ENCODE peak calls at places on chromosomes 13 and 19, in seven cellular contexts. J, E, Z, V, W, L and X are unnamed samples.

GRCh38 chr19:48308695-48309586 is 16.4 kb upstream of the EMP3 start:
- DNase-seq in L (no peak), V (no peak), W (peak; percentile 36), Z (no peak), E (no peak), J (no peak), X (no peak)

GRCh38 chr19:49150106-49150943 is 4.9 kb downstream of the HRC start:
- DNase-seq in J (peak; percentile 83), V (peak; percentile 91), L (peak; percentile 68), W (peak; percentile 67), E (no peak), Z (peak; percentile 65), X (peak; percentile 76)

GRCh38 chr19:1070576-1070930 is 3.6 kb downstream of the ARHGAP45 start:
- DNase-seq in Z (no peak), J (no peak), W (no peak), E (no peak), V (no peak), L (no peak), X (no peak)

GRCh38 chr19:1250374-1251232 is 2.2 kb downstream of the MIDN start:
- DNase-seq in J (peak; percentile 77), L (no peak), V (peak; percentile 73), W (no peak), E (no peak), Z (peak; percentile 60), X (no peak)

GRCh38 chr19:32469796-32470195 is 64.2 kb downstream of the DPY19L3 start:
- DNase-seq in V (no peak), E (peak; percentile 15), W (peak; percentile 29), L (peak; percentile 50), J (no peak), Z (peak; percentile 50), X (no peak)

GRCh38 chr13:65260938-65261880 is 1968.9 kb downstream of the PCDH9 start:
- DNase-seq in W (no peak), J (no peak), Z (no peak), E (no peak), V (no peak), L (no peak), X (no peak)

GRCh38 chr19:53892301-53892980 is 10.4 kb downstream of the PRKCG start:
- DNase-seq in L (no peak), Z (no peak), E (no peak), J (no peak), W (no peak), V (no peak), X (no peak)

GRCh38 chr19:57263244-57263643 is 17.0 kb upstream of the ZNF460 start:
- DNase-seq in W (no peak), E (no peak), Z (no peak), J (no peak), L (no peak), V (no peak), X (no peak)

GRCh38 chr19:2385053-2385721 is 25.1 kb downstream of the TMPRSS9 start:
- DNase-seq in V (no peak), W (peak; percentile 95), Z (peak; percentile 79), E (peak; percentile 99), L (peak; percentile 80), J (peak; percentile 14), X (no peak)

GRCh38 chr19:31066385-31066784 is 282.9 kb downstream of the TSHZ3 start:
- DNase-seq in J (no peak), V (no peak), W (peak; percentile 76), E (peak; percentile 0), L (peak; percentile 44), Z (peak; percentile 78), X (no peak)

GRCh38 chr13:114128624-114129522 is 3.5 kb downstream of the RASA3 start:
- DNase-seq in Z (peak; percentile 95), W (peak; percentile 94), J (no peak), E (no peak), L (peak; percentile 87), V (no peak), X (peak; percentile 74)

GRCh38 chr13:68375004-68375403 is 1144.9 kb upstream of the PCDH9 start:
- DNase-seq in J (no peak), W (no peak), E (no peak), V (no peak), L (no peak), Z (no peak), X (no peak)

GRCh38 chr13:30577381-30577780 is 40.3 kb upstream of the USPL1 start:
- DNase-seq in L (peak; percentile 88), V (no peak), E (peak; percentile 48), Z (peak; percentile 95), W (peak; percentile 96), J (no peak), X (no peak)

GRCh38 chr13:34076943-34077703 is 259.2 kb downstream of the RFC3 start:
- DNase-seq in Z (peak; percentile 1), L (peak; percentile 87), V (no peak), W (peak; percentile 39), E (peak; percentile 52), J (no peak), X (no peak)

GRCh38 chr19:19420570-19421301 is 15.3 kb downstream of the GATAD2A start:
- DNase-seq in Z (no peak), L (no peak), W (no peak), V (no peak), E (no peak), J (no peak), X (no peak)

GRCh38 chr13:53151692-53152421 is 123.2 kb downstream of the OLFM4 start:
- DNase-seq in Z (peak; percentile 34), E (no peak), J (peak; percentile 71), V (no peak), W (peak; percentile 50), L (no peak), X (no peak)

GRCh38 chr19:49136771-49137171 is 17.4 kb downstream of the PPFIA3 start:
- DNase-seq in L (no peak), E (no peak), Z (peak; percentile 50), W (no peak), J (no peak), V (no peak), X (no peak)

GRCh38 chr13:70568571-70568970 is 460.3 kb upstream of the KLHL1 start:
- DNase-seq in Z (peak; percentile 26), V (no peak), W (peak; percentile 42), E (no peak), J (peak; percentile 39), L (peak; percentile 39), X (no peak)

GRCh38 chr13:42707003-42707402 is 74.4 kb upstream of the FAM216B start:
- DNase-seq in V (no peak), J (no peak), L (no peak), E (no peak), Z (peak; percentile 18), W (peak; percentile 37), X (no peak)

GRCh38 chr13:42706286-42706685 is 75.1 kb upstream of the FAM216B start:
- DNase-seq in J (no peak), E (no peak), Z (no peak), V (no peak), L (no peak), W (no peak), X (no peak)

GRCh38 chr13:42709276-42709675 is 72.1 kb upstream of the FAM216B start:
- DNase-seq in E (no peak), L (no peak), Z (no peak), W (no peak), V (no peak), J (no peak), X (no peak)

GRCh38 chr13:42707596-42707995 is 73.8 kb upstream of the FAM216B start:
- DNase-seq in J (no peak), Z (peak; percentile 64), L (no peak), W (peak; percentile 69), V (no peak), E (no peak), X (no peak)

GRCh38 chr13:42708391-42708790 is 73.0 kb upstream of the FAM216B start:
- DNase-seq in J (no peak), W (no peak), L (no peak), E (no peak), Z (no peak), V (no peak), X (no peak)
- TF ChIP-seq CTCF in J (no peak), W (no peak), L (no peak), E (no peak), Z (no peak), V (no peak), X (no peak)

DNA sequence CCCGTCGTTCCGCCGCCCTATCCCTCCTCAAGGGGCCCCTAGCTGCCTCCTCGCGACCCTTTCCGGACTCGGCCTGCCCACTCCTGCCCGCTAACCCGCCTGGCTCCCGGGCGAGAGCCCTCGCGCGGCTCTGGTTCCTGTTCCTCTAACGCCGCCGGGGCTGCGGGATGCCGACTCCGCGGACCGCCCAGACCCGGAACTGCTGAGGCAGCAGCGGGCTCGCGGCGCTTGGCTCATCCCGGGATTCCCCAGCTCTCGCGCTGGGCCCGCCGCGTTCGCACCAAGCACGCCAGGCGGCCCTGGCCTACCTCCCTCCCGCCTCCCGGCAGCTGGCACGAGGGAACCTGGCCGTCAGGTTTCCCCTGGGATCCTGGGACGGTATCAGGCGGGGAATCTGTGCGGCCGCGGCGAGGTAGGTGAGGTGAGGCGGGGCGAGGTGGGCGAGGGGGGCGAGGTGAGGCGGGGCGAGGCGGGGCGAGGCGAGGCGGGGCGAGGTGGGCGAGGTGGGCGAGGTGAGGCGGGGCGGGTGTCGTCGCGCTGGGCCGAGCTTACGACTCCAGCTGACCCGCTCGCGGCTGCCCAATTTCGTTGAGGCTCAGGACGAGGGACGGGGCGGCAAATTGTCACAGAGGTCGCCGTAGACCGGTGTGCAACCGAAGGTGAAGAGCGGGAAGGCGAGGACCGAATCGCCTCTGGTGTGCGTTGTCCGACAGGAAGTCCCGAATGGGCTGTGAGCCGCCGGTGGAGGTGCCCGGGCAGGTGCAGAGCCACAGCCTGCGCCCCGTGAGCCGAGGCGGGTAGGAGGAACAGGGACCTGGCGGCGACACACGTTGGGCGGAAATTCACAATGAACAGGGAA is at the start of the genes CCDC122 and LACC1:
- DNase-seq in Z (peak; percentile 84), E (no peak), W (peak; percentile 74), V (peak; percentile 92), L (peak; percentile 75), J (peak; percentile 81), X (peak; percentile 85)
- TF ChIP-seq CTCF in Z (no peak), E (no peak), W (no peak), V (no peak), L (peak; percentile 14), J (no peak), X (no peak)

DNA sequence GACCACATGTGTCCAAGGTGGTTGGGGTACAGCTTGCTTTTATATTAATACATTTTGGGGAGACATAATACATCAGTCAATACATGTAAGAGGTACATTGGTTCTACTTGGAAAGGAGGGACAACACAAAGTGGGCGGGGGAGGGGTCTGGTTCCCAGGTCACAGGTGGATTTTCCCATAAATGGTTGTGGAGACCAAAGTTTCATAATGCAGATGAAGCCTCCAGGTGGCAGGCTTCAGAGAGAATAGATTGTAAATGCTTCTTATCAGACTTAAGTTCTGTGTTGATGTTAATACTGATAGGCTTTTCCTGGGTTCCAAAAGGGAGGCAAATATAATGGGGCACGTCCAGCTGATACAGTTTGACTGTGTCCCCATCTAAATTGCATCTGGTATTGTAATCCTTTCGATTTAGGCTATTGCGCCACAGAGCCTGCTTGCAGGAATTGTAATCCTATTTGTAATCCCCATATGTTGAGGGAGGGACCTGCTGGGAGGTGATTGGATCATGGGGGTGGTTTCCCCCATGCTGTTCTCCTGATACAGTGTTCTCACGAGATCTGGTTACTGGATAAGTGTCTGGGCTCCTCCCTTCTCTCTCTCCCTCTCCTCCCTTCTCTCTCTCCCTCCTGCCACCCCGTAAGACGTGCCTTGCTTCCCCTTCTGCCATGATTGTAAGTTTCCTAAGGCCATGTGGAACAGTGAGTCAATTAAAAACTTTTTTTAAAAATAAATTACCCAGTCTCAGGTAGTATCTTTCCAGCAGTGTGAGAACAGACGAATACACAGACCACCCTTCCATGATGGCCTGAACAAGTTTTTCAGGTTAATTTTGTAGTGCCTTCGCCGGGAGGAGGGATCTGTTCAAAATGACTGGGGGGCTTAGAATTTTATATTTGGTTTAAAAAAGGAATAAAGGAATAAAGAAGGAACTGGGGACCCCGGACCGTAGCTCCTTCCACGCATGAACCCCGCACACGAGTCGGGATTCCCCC is 44.9 kb downstream of the ZNF823 start:
- DNase-seq in V (no peak), Z (peak; percentile 75), L (peak; percentile 84), E (peak; percentile 66), W (peak; percentile 91), J (no peak), X (no peak)
- TF ChIP-seq CTCF in V (no peak), Z (peak; percentile 3), L (peak; percentile 32), E (no peak), W (no peak), J (no peak), X (no peak)

GRCh38 chr13:74024314-74024713 is 109.9 kb downstream of the KLF12 start:
- DNase-seq in V (no peak), E (no peak), J (no peak), L (no peak), W (no peak), Z (no peak), X (no peak)
- TF ChIP-seq CTCF in V (no peak), E (no peak), J (no peak), L (no peak), W (no peak), Z (no peak), X (no peak)